ENCODE peak calls at places on chromosomes 12 and 14, in four cellular contexts. O, U, Q and T are unnamed samples.

GRCh38 chr14:66359500-66359899 is 126.7 kb upstream of the CCDC196 start:
- DNase-seq in O (peak; percentile 61), U (peak; percentile 35), Q (peak; percentile 5), T (no peak)

GRCh38 chr12:64633186-64633939 is 23.1 kb downstream of the RASSF3 start:
- DNase-seq in O (no peak), U (no peak), Q (no peak), T (no peak)

GRCh38 chr12:49944718-49945117 is 5.8 kb upstream of the AQP2 start:
- DNase-seq in O (no peak), U (no peak), Q (no peak), T (no peak)

GRCh38 chr14:77076118-77076631 is 21.9 kb upstream of the CIPC start:
- DNase-seq in O (no peak), U (peak; percentile 69), Q (no peak), T (no peak)

GRCh38 chr14:73491256-73491976 is 683 bp downstream of the RIOX1 start:
- DNase-seq in O (peak; percentile 42), U (peak; percentile 39), Q (no peak), T (peak; percentile 52)

GRCh38 chr12:69648476-69648875 is 37.8 kb upstream of the LRRC10 start:
- DNase-seq in O (no peak), U (no peak), Q (no peak), T (no peak)

GRCh38 chr14:43297794-43298193 is 1209.3 kb downstream of the FSCB start:
- DNase-seq in O (no peak), U (no peak), Q (no peak), T (no peak)

GRCh38 chr12:75868501-75868900 is 163.1 kb downstream of the PHLDA1 start:
- DNase-seq in O (no peak), U (no peak), Q (no peak), T (no peak)

GRCh38 chr12:14238224-14238792 is 127.2 kb upstream of the ATF7IP start:
- DNase-seq in O (peak; percentile 54), U (no peak), Q (no peak), T (no peak)

GRCh38 chr12:120534203-120534702 is at the start of gene RNF10:
- DNase-seq in O (peak; percentile 93), U (peak; percentile 77), Q (peak; percentile 65), T (peak; percentile 69)

GRCh38 chr14:104881369-104881979 is 16.4 kb downstream of the CEP170B start:
- DNase-seq in O (no peak), U (peak; percentile 3), Q (no peak), T (no peak)

GRCh38 chr12:30692470-30692869 is 3.2 kb downstream of the IPO8 start:
- DNase-seq in O (no peak), U (no peak), Q (no peak), T (no peak)